ENCODE peak calls at places on chromosomes 2 and 18, in seven cellular contexts. S is psoas muscle, J is fibroblast of lung, D is dorsolateral prefrontal cortex, Z is neuronal stem cell, H is kidney, R is astrocyte. G is an unnamed sample.

GRCh38 chr2:45747363-45747762 is 95.9 kb downstream of the PRKCE start:
- DNase-seq in S (no peak), J (no peak), D (no peak), Z (no peak), H (no peak), R (no peak), G (no peak)

GRCh38 chr18:67232406-67232805 is 284.1 kb downstream of the DSEL start:
- DNase-seq in S (no peak), J (peak; percentile 84), D (no peak), Z (no peak), H (no peak), R (peak; percentile 80), G (no peak)

GRCh38 chr2:157743051-157743450 is 114.4 kb upstream of the ACVR1C start:
- DNase-seq in S (no peak), J (no peak), D (no peak), Z (no peak), H (no peak), R (no peak), G (no peak)

GRCh38 chr18:51133580-51134160 is 63.8 kb downstream of the MEX3C start:
- DNase-seq in S (peak; percentile 37), J (no peak), D (no peak), Z (no peak), H (no peak), R (no peak), G (no peak)

GRCh38 chr2:152874955-152875354 is 156.5 kb downstream of the ARL6IP6 start:
- DNase-seq in S (no peak), J (peak; percentile 50), D (no peak), Z (no peak), H (no peak), R (peak; percentile 36), G (no peak)

GRCh38 chr2:36820942-36821605 is 124.6 kb downstream of the VIT start:
- DNase-seq in S (no peak), J (no peak), D (no peak), Z (no peak), H (no peak), R (no peak), G (no peak)

GRCh38 chr2:23235292-23235691 is 149.7 kb upstream of the KLHL29 start:
- DNase-seq in S (no peak), J (no peak), D (no peak), Z (no peak), H (no peak), R (no peak), G (no peak)

GRCh38 chr18:50902797-50903196 is 23.9 kb downstream of the ME2 start:
- DNase-seq in S (no peak), J (no peak), D (no peak), Z (no peak), H (no peak), R (no peak), G (no peak)

GRCh38 chr18:5868218-5868904 is 27.0 kb downstream of the TMEM200C start:
- DNase-seq in S (peak; percentile 34), J (peak; percentile 76), D (peak; percentile 58), Z (peak; percentile 83), H (no peak), R (peak; percentile 69), G (peak; percentile 53)

GRCh38 chr18:59961086-59961485 is 61.3 kb downstream of the PMAIP1 start:
- DNase-seq in S (no peak), J (no peak), D (no peak), Z (no peak), H (no peak), R (no peak), G (no peak)

GRCh38 chr18:58176915-58177717 is 133.1 kb downstream of the NEDD4L start:
- DNase-seq in S (no peak), J (peak; percentile 93), D (no peak), Z (no peak), H (no peak), R (peak; percentile 91), G (no peak)

GRCh38 chr2:105510761-105511669 is 112.2 kb upstream of the FHL2 start:
- DNase-seq in S (no peak), J (peak; percentile 40), D (no peak), Z (no peak), H (no peak), R (peak; percentile 22), G (no peak)

GRCh38 chr2:142142595-142142994 is 11.8 kb upstream of the LRP1B start:
- DNase-seq in S (no peak), J (no peak), D (no peak), Z (no peak), H (no peak), R (no peak), G (no peak)

GRCh38 chr2:235414422-235414821 is 79.4 kb upstream of the AGAP1 start:
- DNase-seq in S (no peak), J (no peak), D (no peak), Z (no peak), H (no peak), R (no peak), G (no peak)

GRCh38 chr18:30903566-30903965 is 139.0 kb downstream of the DSC3 start:
- DNase-seq in S (no peak), J (peak; percentile 90), D (no peak), Z (no peak), H (no peak), R (peak; percentile 88), G (no peak)

GRCh38 chr2:129667586-129667985 is 311.9 kb upstream of the RAB6C start:
- DNase-seq in S (no peak), J (no peak), D (no peak), Z (no peak), H (no peak), R (no peak), G (no peak)

GRCh38 chr2:36451512-36451911 is 95.9 kb downstream of the CRIM1 start:
- DNase-seq in S (no peak), J (peak; percentile 83), D (no peak), Z (no peak), H (no peak), R (peak; percentile 83), G (no peak)

GRCh38 chr18:46416706-46417638 is 240.0 kb downstream of the LOXHD1 start:
- DNase-seq in S (no peak), J (no peak), D (no peak), Z (no peak), H (no peak), R (no peak), G (peak; percentile 21)

GRCh38 chr2:68386362-68386761 is 21.3 kb downstream of the PLEK start:
- DNase-seq in S (no peak), J (no peak), D (no peak), Z (no peak), H (no peak), R (no peak), G (no peak)

GRCh38 chr2:68384485-68385107 is 19.5 kb downstream of the PLEK start:
- DNase-seq in S (no peak), J (no peak), D (no peak), Z (no peak), H (no peak), R (no peak), G (no peak)

GRCh38 chr2:68383778-68384177 is 18.7 kb downstream of the PLEK start:
- DNase-seq in S (no peak), J (no peak), D (no peak), Z (no peak), H (no peak), R (no peak), G (no peak)

GRCh38 chr2:68385907-68386287 is 20.8 kb downstream of the PLEK start:
- DNase-seq in S (no peak), J (no peak), D (no peak), Z (no peak), H (no peak), R (no peak), G (no peak)

GRCh38 chr2:68385232-68385906 is 20.3 kb downstream of the PLEK start:
- DNase-seq in S (no peak), J (no peak), D (no peak), Z (no peak), H (no peak), R (no peak), G (no peak)
- H3K27ac ChIP-seq in S (no peak overlapping the region), J (no peak overlapping the region), D (no peak overlapping the region), Z (no peak overlapping the region), H (no peak overlapping the region), R (no peak overlapping the region), G (no peak overlapping the region)

GRCh38 chr2:224555823-224556366 is 29.3 kb downstream of the CUL3 start:
- DNase-seq in S (no peak), J (no peak), D (no peak), Z (no peak), H (no peak), R (no peak), G (no peak)
- H3K27ac ChIP-seq in S (no peak overlapping the region), J (no peak overlapping the region), D (no peak overlapping the region), Z (no peak overlapping the region), H (no peak overlapping the region), R (no peak overlapping the region), G (no peak overlapping the region)

DNA sequence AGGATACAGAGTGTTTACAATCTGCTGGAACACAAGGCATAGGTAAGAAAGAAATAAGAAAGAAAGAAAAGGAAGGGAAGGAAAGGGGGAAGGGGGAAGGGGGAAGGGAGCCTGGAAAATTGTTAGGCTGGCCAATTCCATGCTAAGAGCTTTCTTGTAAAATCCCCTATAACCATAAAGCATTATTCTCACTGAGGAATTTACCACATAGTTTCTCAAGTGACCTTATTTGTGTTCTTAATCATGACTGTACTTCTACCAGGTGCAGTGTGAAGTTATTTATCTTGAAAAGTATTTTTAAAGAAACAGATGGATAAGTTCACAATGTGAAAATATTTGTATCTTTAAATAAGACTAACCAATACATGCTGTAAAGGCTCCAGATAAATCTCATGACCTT is 39.2 kb upstream of the KIDINS220 start:
- DNase-seq in S (no peak), J (peak; percentile 61), D (no peak), Z (no peak), H (no peak), R (peak; percentile 56), G (no peak)
- H3K27ac ChIP-seq in S (no peak overlapping the region), J (no peak overlapping the region), D (no peak overlapping the region), Z (no peak overlapping the region), H (no peak overlapping the region), R (no peak overlapping the region), G (no peak overlapping the region)

GRCh38 chr2:111121028-111121872 is 536 bp downstream of the BCL2L11 start:
- DNase-seq in S (peak; percentile 58), J (peak; percentile 41), D (peak; percentile 56), Z (peak; percentile 56), H (peak; percentile 89), R (no peak), G (peak; percentile 70)

GRCh38 chr2:111121873-111122630 is 1.3 kb downstream of the BCL2L11 start:
- DNase-seq in S (peak; percentile 91), J (peak; percentile 83), D (peak; percentile 93), Z (peak; percentile 91), H (peak; percentile 96), R (peak; percentile 70), G (peak; percentile 92)

GRCh38 chr2:111119847-111120252 is 864 bp upstream of the BCL2L11 start:
- DNase-seq in S (peak; percentile 26), J (no peak), D (no peak), Z (peak; percentile 27), H (peak; percentile 77), R (no peak), G (no peak)

GRCh38 chr2:111119004-111119846 is 1.5 kb upstream of the BCL2L11 start:
- DNase-seq in S (no peak), J (no peak), D (no peak), Z (peak; percentile 23), H (peak; percentile 78), R (no peak), G (peak; percentile 59)

GRCh38 chr2:111120253-111121027 is at the start of gene BCL2L11:
- DNase-seq in S (peak; percentile 90), J (peak; percentile 88), D (peak; percentile 92), Z (peak; percentile 92), H (peak; percentile 98), R (peak; percentile 76), G (peak; percentile 94)
- H3K27ac ChIP-seq in S (peak within 1 kb of the TSS; percentile 93), J (peak within 1 kb of the TSS; percentile 49), D (peak within 1 kb of the TSS; percentile 53), Z (peak within 1 kb of the TSS; percentile 77), H (peak within 1 kb of the TSS; percentile 91), R (no peak within 1 kb of the TSS), G (peak within 1 kb of the TSS; percentile 14)

GRCh38 chr2:42053482-42053790 is 5.6 kb downstream of the PKDCC start:
- DNase-seq in S (no peak), J (no peak), D (no peak), Z (no peak), H (no peak), R (no peak), G (no peak)
- H3K27ac ChIP-seq in S (peak overlapping the region; percentile 94), J (no peak overlapping the region), D (no peak overlapping the region), Z (peak overlapping the region; percentile 60), H (peak overlapping the region; percentile 66), R (no peak overlapping the region), G (peak overlapping the region; percentile 79)

G was measured in aorta.